ENCODE peak calls at places on chromosomes 11 and 22, in four cellular contexts. K, A, O and L are unnamed samples.

GRCh38 chr11:11243790-11244469 is 109.1 kb downstream of the CSNK2A3 start:
- DNase-seq in K (peak), A (peak), O (peak), L (no peak)

GRCh38 chr22:50528682-50529415 is 963 bp downstream of the TYMP start:
- DNase-seq in K (no peak), A (no peak), O (no peak), L (no peak)

GRCh38 chr11:88246680-88247079 is 71.4 kb upstream of the RAB38 start:
- DNase-seq in K (peak), A (peak), O (peak), L (peak)

GRCh38 chr11:86500500-86501170 is 125.9 kb downstream of the CCDC81 start:
- DNase-seq in K (no peak), A (no peak), O (no peak), L (no peak)

GRCh38 chr11:128455766-128456165 is 131.6 kb downstream of the ETS1 start:
- DNase-seq in K (peak), A (peak), O (no peak), L (no peak)

GRCh38 chr11:69398529-69399492 is 82.7 kb upstream of the LINC01488 start:
- DNase-seq in K (no peak), A (no peak), O (peak), L (peak)

GRCh38 chr11:63845305-63845704 is 6.4 kb downstream of the MARK2 start:
- DNase-seq in K (peak), A (peak), O (peak), L (no peak)

GRCh38 chr11:14244926-14245325 is 114.1 kb downstream of the RRAS2 start:
- DNase-seq in K (no peak), A (no peak), O (no peak), L (no peak)

GRCh38 chr11:1102221-1102971 is 27.7 kb downstream of the MUC2 start:
- DNase-seq in K (no peak), A (no peak), O (no peak), L (no peak)

GRCh38 chr22:39151329-39151975 is 1.0 kb downstream of the CBX7 start:
- DNase-seq in K (no peak), A (no peak), O (no peak), L (no peak)

GRCh38 chr11:65041206-65042035 is at the start of gene SAC3D1:
- DNase-seq in K (no peak), A (no peak), O (no peak), L (no peak)

GRCh38 chr11:34274712-34275398 is 83.0 kb downstream of the ABTB2 start:
- DNase-seq in K (peak), A (peak), O (peak), L (peak)

GRCh38 chr11:65056999-65057398 is 1.4 kb downstream of the NAALADL1 start:
- DNase-seq in K (no peak), A (no peak), O (no peak), L (no peak)

GRCh38 chr22:37911273-37911672 is 5.2 kb downstream of the MICALL1 start:
- DNase-seq in K (no peak), A (no peak), O (no peak), L (no peak)

GRCh38 chr11:36002196-36002595 is 58.3 kb downstream of the LDLRAD3 start:
- DNase-seq in K (peak), A (peak), O (no peak), L (no peak)

GRCh38 chr11:69339041-69339733 is 45.2 kb downstream of the MYEOV start:
- DNase-seq in K (no peak), A (no peak), O (no peak), L (no peak)

GRCh38 chr11:75450826-75451783 is 18.1 kb upstream of the KLHL35 start:
- DNase-seq in K (no peak), A (no peak), O (no peak), L (no peak)

GRCh38 chr22:23278883-23279675 is 98.8 kb downstream of the BCR start:
- DNase-seq in K (peak), A (no peak), O (peak), L (no peak)

GRCh38 chr11:60345489-60345888 is 18.4 kb downstream of the MS4A6E start:
- DNase-seq in K (no peak), A (peak), O (no peak), L (no peak)

GRCh38 chr11:118913411-118914125 is 12.2 kb downstream of the BCL9L start:
- DNase-seq in K (no peak), A (no peak), O (no peak), L (no peak)

GRCh38 chr11:75072582-75072981 is 24.1 kb downstream of the OR2AT4 start:
- DNase-seq in K (no peak), A (no peak), O (no peak), L (no peak)

GRCh38 chr11:76277298-76278175 is 71.2 kb upstream of the WNT11 start:
- DNase-seq in K (no peak), A (no peak), O (no peak), L (no peak)

GRCh38 chr22:30694171-30694637 is 470 bp upstream of the OSBP2 start:
- DNase-seq in K (no peak), A (no peak), O (peak), L (no peak)

GRCh38 chr11:9802291-9802861 is 138.5 kb downstream of the SWAP70 start:
- DNase-seq in K (peak), A (peak), O (peak), L (peak)

GRCh38 chr11:72561856-72562255 is 112.4 kb downstream of the PDE2A start:
- DNase-seq in K (no peak), A (no peak), O (no peak), L (no peak)

GRCh38 chr11:75214411-75214821 is 26.2 kb upstream of the TPBGL start:
- DNase-seq in K (peak), A (peak), O (peak), L (peak)

GRCh38 chr11:65880844-65881421 is 1.3 kb downstream of the CTSW start:
- DNase-seq in K (no peak), A (no peak), O (no peak), L (no peak)

GRCh38 chr11:82864268-82864667 is 36.0 kb downstream of the PRCP start:
- DNase-seq in K (peak), A (peak), O (peak), L (peak)

GRCh38 chr11:3627291-3627690 is 14.5 kb downstream of the ART5 start:
- DNase-seq in K (peak), A (peak), O (peak), L (no peak)

GRCh38 chr11:32893091-32893946 is 708 bp downstream of the QSER1 start:
- DNase-seq in K (peak), A (peak), O (peak), L (no peak)

GRCh38 chr11:47918882-47919495 is 61.4 kb upstream of the PTPRJ start:
- DNase-seq in K (peak), A (peak), O (peak), L (no peak)

GRCh38 chr11:14908214-14908880 is 16.3 kb upstream of the CYP2R1 start:
- DNase-seq in K (peak), A (peak), O (peak), L (no peak)

GRCh38 chr11:31807791-31808074 is 3.4 kb downstream of the PAX6 start:
- DNase-seq in K (no peak), A (no peak), O (no peak), L (no peak)

GRCh38 chr11:31805629-31806185 is 5.4 kb downstream of the PAX6 start:
- DNase-seq in K (no peak), A (no peak), O (no peak), L (peak)

GRCh38 chr11:31806186-31806943 is 4.8 kb downstream of the PAX6 start:
- DNase-seq in K (no peak), A (no peak), O (no peak), L (no peak)

GRCh38 chr11:31808268-31808667 is 2.9 kb downstream of the PAX6 start:
- DNase-seq in K (no peak), A (no peak), O (no peak), L (no peak)

DNA sequence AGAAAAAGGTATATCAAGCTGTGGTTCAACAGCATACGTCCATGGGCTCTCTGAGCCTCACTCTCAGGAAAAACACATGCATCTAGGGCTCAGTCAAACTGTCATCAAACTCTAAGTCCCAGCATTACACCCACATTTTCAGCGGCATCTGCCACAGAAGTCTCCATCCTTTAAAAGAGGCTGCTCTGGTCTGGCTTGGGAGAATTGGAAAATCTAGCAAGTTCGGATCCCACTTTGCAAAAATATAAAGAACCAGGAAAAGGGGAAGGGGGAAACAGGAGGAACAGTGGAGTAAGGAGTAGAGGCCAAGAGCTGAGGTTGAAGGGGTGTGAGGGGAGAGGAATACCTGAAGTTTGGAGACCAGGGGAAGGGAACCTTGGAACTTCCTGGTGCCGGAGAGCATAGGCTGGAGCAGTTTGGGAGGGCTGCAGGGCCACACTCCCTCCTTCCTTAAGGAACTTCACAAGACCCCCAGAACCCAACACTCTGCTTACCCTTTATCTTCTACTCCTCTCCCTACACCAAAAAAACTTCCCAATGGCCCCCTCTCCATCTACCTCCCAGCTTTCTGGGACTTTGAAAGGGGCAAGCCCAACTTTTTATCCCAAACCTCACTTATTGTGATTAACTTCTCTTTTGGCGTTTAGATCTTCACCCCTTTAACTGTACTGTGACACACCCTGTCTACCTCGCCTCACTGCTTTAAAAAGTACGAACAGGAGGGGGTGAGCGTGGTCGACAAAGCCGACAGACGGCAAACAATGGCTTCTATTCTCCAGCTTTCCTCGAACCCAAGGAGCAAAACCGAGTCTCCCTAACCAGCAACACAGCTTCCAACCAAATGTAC is 4.0 kb downstream of the PAX6 start:
- DNase-seq in K (no peak), A (no peak), O (no peak), L (no peak)
- H3K4me3 ChIP-seq in K (no peak), A (no peak), O (no peak), L (peak)

GRCh38 chr11:133999355-133999754 is 42.6 kb upstream of the IGSF9B start:
- DNase-seq in K (no peak), A (no peak), O (no peak), L (no peak)
- TF ChIP-seq CTCF in K (no peak), A (no peak), O (no peak), L (no peak)

GRCh38 chr11:2164861-2165555 is 4.0 kb upstream of the INS start:
- DNase-seq in K (no peak), A (no peak), O (no peak), L (no peak)

GRCh38 chr11:2165571-2165970 is 4.6 kb upstream of the INS start:
- DNase-seq in K (no peak), A (no peak), O (no peak), L (no peak)

GRCh38 chr11:2167141-2168045 is 4.2 kb downstream of the TH start:
- DNase-seq in K (no peak), A (no peak), O (no peak), L (no peak)

GRCh38 chr11:2168286-2169000 is 3.2 kb downstream of the TH start:
- DNase-seq in K (no peak), A (no peak), O (no peak), L (no peak)

GRCh38 chr11:2166091-2166851 is 5.3 kb upstream of the INS start:
- DNase-seq in K (no peak), A (peak), O (no peak), L (no peak)
- H3K4me3 ChIP-seq in K (no peak), A (no peak), O (no peak), L (no peak)

GRCh38 chr22:44895296-44896055 is 114.3 kb downstream of the PHF21B start:
- DNase-seq in K (no peak), A (no peak), O (no peak), L (no peak)
- TF ChIP-seq CTCF in K (no peak), A (no peak), O (no peak), L (no peak)